ENCODE peak calls at places on chromosome 13, in five cellular contexts. One of them, this sample, is unnamed.
A peak's percentile ranks its signal among the peaks of the same experiment; 100 is the strongest.

GRCh38 chr13:77093735-77094134 is 66.8 kb upstream of the FBXL3 start:
- DNase-seq in heart left ventricle: no peak
- DNase-seq in CD8-positive, alpha-beta T cell: no peak
- DNase-seq in GM23338: no peak
- DNase-seq in neuronal stem cell: no peak
- DNase-seq in this sample: no peak

GRCh38 chr13:43934273-43934672 is 54.6 kb downstream of the LACC1 start:
- DNase-seq in heart left ventricle: no peak
- DNase-seq in CD8-positive, alpha-beta T cell: no peak
- DNase-seq in GM23338: no peak
- DNase-seq in neuronal stem cell: no peak
- DNase-seq in this sample: no peak

GRCh38 chr13:100734194-100734720 is 59.7 kb upstream of the TMTC4 start:
- DNase-seq in heart left ventricle: no peak
- DNase-seq in CD8-positive, alpha-beta T cell: no peak
- DNase-seq in GM23338: no peak
- DNase-seq in neuronal stem cell: no peak
- DNase-seq in this sample: no peak

GRCh38 chr13:30222253-30222652 is 85.1 kb downstream of the KATNAL1 start:
- DNase-seq in heart left ventricle: no peak
- DNase-seq in CD8-positive, alpha-beta T cell: no peak
- DNase-seq in GM23338: no peak
- DNase-seq in neuronal stem cell: no peak
- DNase-seq in this sample: no peak

GRCh38 chr13:99956473-99957349 is 14.9 kb downstream of the ZIC5 start:
- DNase-seq in heart left ventricle: no peak
- DNase-seq in CD8-positive, alpha-beta T cell: no peak
- DNase-seq in GM23338: peak; percentile 60
- DNase-seq in neuronal stem cell: no peak
- DNase-seq in this sample: no peak

GRCh38 chr13:46721054-46721453 is 75.9 kb downstream of the ESD start:
- DNase-seq in heart left ventricle: peak; percentile 45
- DNase-seq in CD8-positive, alpha-beta T cell: peak; percentile 47
- DNase-seq in GM23338: peak; percentile 73
- DNase-seq in neuronal stem cell: peak; percentile 23
- DNase-seq in this sample: peak; percentile 40

GRCh38 chr13:85405316-85405897 is 393.8 kb downstream of the SLITRK6 start:
- DNase-seq in heart left ventricle: no peak
- DNase-seq in CD8-positive, alpha-beta T cell: no peak
- DNase-seq in GM23338: peak; percentile 7
- DNase-seq in neuronal stem cell: no peak
- DNase-seq in this sample: no peak

GRCh38 chr13:51451467-51452390 is 1.1 kb downstream of the INTS6 start:
- DNase-seq in heart left ventricle: peak; percentile 93
- DNase-seq in CD8-positive, alpha-beta T cell: peak; percentile 76
- DNase-seq in GM23338: peak; percentile 92
- DNase-seq in neuronal stem cell: peak; percentile 70
- DNase-seq in this sample: peak; percentile 61

GRCh38 chr13:90105881-90106496 is 1241.5 kb upstream of the MIR17HG start:
- DNase-seq in heart left ventricle: no peak
- DNase-seq in CD8-positive, alpha-beta T cell: no peak
- DNase-seq in GM23338: no peak
- DNase-seq in neuronal stem cell: no peak
- DNase-seq in this sample: no peak

GRCh38 chr13:72839831-72840426 is 58.0 kb downstream of the PIBF1 start:
- DNase-seq in heart left ventricle: no peak
- DNase-seq in CD8-positive, alpha-beta T cell: peak; percentile 36
- DNase-seq in GM23338: peak; percentile 75
- DNase-seq in neuronal stem cell: peak; percentile 11
- DNase-seq in this sample: peak; percentile 59

GRCh38 chr13:91369432-91369831 is 21.9 kb downstream of the MIR17HG start:
- DNase-seq in heart left ventricle: no peak
- DNase-seq in CD8-positive, alpha-beta T cell: no peak
- DNase-seq in GM23338: no peak
- DNase-seq in neuronal stem cell: no peak
- DNase-seq in this sample: no peak

GRCh38 chr13:78137404-78138142 is 218.9 kb upstream of the EDNRB start:
- DNase-seq in heart left ventricle: no peak
- DNase-seq in CD8-positive, alpha-beta T cell: no peak
- DNase-seq in GM23338: peak; percentile 86
- DNase-seq in neuronal stem cell: peak; percentile 65
- DNase-seq in this sample: peak; percentile 53

GRCh38 chr13:30158774-30159445 is 148.4 kb downstream of the KATNAL1 start:
- DNase-seq in heart left ventricle: no peak
- DNase-seq in CD8-positive, alpha-beta T cell: no peak
- DNase-seq in GM23338: no peak
- DNase-seq in neuronal stem cell: no peak
- DNase-seq in this sample: no peak

GRCh38 chr13:81686877-81687276 is 1346.0 kb upstream of the SPRY2 start:
- DNase-seq in heart left ventricle: no peak
- DNase-seq in CD8-positive, alpha-beta T cell: no peak
- DNase-seq in GM23338: no peak
- DNase-seq in neuronal stem cell: no peak
- DNase-seq in this sample: no peak

GRCh38 chr13:77207943-77208342 is 119.0 kb downstream of the MYCBP2 start:
- DNase-seq in heart left ventricle: no peak
- DNase-seq in CD8-positive, alpha-beta T cell: no peak
- DNase-seq in GM23338: peak; percentile 7
- DNase-seq in neuronal stem cell: no peak
- DNase-seq in this sample: no peak

GRCh38 chr13:91347996-91348905 is 764 bp downstream of the MIR17HG start:
- DNase-seq in heart left ventricle: peak; percentile 45
- DNase-seq in CD8-positive, alpha-beta T cell: peak; percentile 64
- DNase-seq in GM23338: no peak
- DNase-seq in neuronal stem cell: peak; percentile 18
- DNase-seq in this sample: peak; percentile 18

GRCh38 chr13:79990048-79990447 is 350.9 kb downstream of the SPRY2 start:
- DNase-seq in heart left ventricle: no peak
- DNase-seq in CD8-positive, alpha-beta T cell: no peak
- DNase-seq in GM23338: no peak
- DNase-seq in neuronal stem cell: no peak
- DNase-seq in this sample: no peak

GRCh38 chr13:66074018-66074615 is 1156.0 kb downstream of the PCDH9 start:
- DNase-seq in heart left ventricle: no peak
- DNase-seq in CD8-positive, alpha-beta T cell: no peak
- DNase-seq in GM23338: no peak
- DNase-seq in neuronal stem cell: no peak
- DNase-seq in this sample: no peak

GRCh38 chr13:105538346-105538745 is 997.1 kb downstream of the EFNB2 start:
- DNase-seq in heart left ventricle: no peak
- DNase-seq in CD8-positive, alpha-beta T cell: no peak
- DNase-seq in GM23338: peak; percentile 41
- DNase-seq in neuronal stem cell: no peak
- DNase-seq in this sample: no peak

GRCh38 chr13:39527961-39528720 is 74.9 kb downstream of the LHFPL6 start:
- DNase-seq in heart left ventricle: no peak
- DNase-seq in CD8-positive, alpha-beta T cell: no peak
- DNase-seq in GM23338: no peak
- DNase-seq in neuronal stem cell: no peak
- DNase-seq in this sample: no peak

GRCh38 chr13:94122300-94122699 is 357.2 kb downstream of the DCT start:
- DNase-seq in heart left ventricle: no peak
- DNase-seq in CD8-positive, alpha-beta T cell: no peak
- DNase-seq in GM23338: no peak
- DNase-seq in neuronal stem cell: no peak
- DNase-seq in this sample: no peak

GRCh38 chr13:104024416-104025170 is 958.4 kb upstream of the SLC10A2 start:
- DNase-seq in heart left ventricle: no peak
- DNase-seq in CD8-positive, alpha-beta T cell: no peak
- DNase-seq in GM23338: no peak
- DNase-seq in neuronal stem cell: no peak
- DNase-seq in this sample: no peak

GRCh38 chr13:43878897-43879322 is 630 bp downstream of the CCDC122 start:
- DNase-seq in heart left ventricle: peak; percentile 85
- DNase-seq in CD8-positive, alpha-beta T cell: peak; percentile 34
- DNase-seq in GM23338: peak; percentile 67
- DNase-seq in neuronal stem cell: no peak
- DNase-seq in this sample: peak; percentile 16

GRCh38 chr13:52447354-52447753 is 3.1 kb downstream of the VPS36 start:
- DNase-seq in heart left ventricle: no peak
- DNase-seq in CD8-positive, alpha-beta T cell: no peak
- DNase-seq in GM23338: no peak
- DNase-seq in neuronal stem cell: no peak
- DNase-seq in this sample: no peak

GRCh38 chr13:30224732-30225131 is 82.6 kb downstream of the KATNAL1 start:
- DNase-seq in heart left ventricle: no peak
- DNase-seq in CD8-positive, alpha-beta T cell: no peak
- DNase-seq in GM23338: no peak
- DNase-seq in neuronal stem cell: no peak
- DNase-seq in this sample: no peak

GRCh38 chr13:20116213-20116612 is 44.6 kb downstream of the GJA3 start:
- DNase-seq in heart left ventricle: no peak
- DNase-seq in CD8-positive, alpha-beta T cell: no peak
- DNase-seq in GM23338: peak; percentile 65
- DNase-seq in neuronal stem cell: no peak
- DNase-seq in this sample: no peak

GRCh38 chr13:20124303-20124702 is 36.5 kb downstream of the GJA3 start:
- DNase-seq in heart left ventricle: no peak
- DNase-seq in CD8-positive, alpha-beta T cell: no peak
- DNase-seq in GM23338: no peak
- DNase-seq in neuronal stem cell: no peak
- DNase-seq in this sample: no peak

GRCh38 chr13:20121154-20121515 is 39.7 kb downstream of the GJA3 start:
- DNase-seq in heart left ventricle: no peak
- DNase-seq in CD8-positive, alpha-beta T cell: no peak
- DNase-seq in GM23338: no peak
- DNase-seq in neuronal stem cell: no peak
- DNase-seq in this sample: peak; percentile 93

GRCh38 chr13:20118268-20119140 is 42.3 kb downstream of the GJA3 start:
- DNase-seq in heart left ventricle: peak; percentile 70
- DNase-seq in CD8-positive, alpha-beta T cell: peak; percentile 47
- DNase-seq in GM23338: peak; percentile 72
- DNase-seq in neuronal stem cell: no peak
- DNase-seq in this sample: peak; percentile 29

DNA sequence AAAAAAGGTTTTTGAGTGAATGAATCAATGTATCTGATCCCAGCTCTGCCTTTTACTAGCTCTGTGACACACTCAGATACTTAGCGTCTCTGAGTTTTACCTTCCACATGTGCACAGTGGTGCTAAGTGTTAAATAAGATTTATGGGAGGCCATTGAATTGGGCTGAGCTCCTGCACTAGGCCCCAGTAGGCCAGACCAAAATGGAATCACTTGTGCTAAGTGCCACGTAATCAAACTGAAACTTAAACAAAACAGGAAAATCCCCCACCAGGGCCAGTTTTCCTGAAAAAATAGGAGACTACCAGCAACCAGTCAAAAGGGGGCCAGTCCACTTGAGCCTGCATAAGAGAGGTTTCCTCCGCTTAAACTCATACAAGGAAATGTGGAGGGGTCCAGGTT is 40.9 kb downstream of the GJA3 start:
- DNase-seq in heart left ventricle: no peak
- DNase-seq in CD8-positive, alpha-beta T cell: no peak
- DNase-seq in GM23338: no peak
- DNase-seq in neuronal stem cell: no peak
- DNase-seq in this sample: no peak
- H3K4me3 ChIP-seq in heart left ventricle: peak overlapping the region; percentile 56
- H3K4me3 ChIP-seq in CD8-positive, alpha-beta T cell: no peak overlapping the region
- H3K4me3 ChIP-seq in GM23338: peak overlapping the region; percentile 78
- H3K4me3 ChIP-seq in neuronal stem cell: peak overlapping the region; percentile 3
- H3K4me3 ChIP-seq in this sample: peak overlapping the region; percentile 51

DNA sequence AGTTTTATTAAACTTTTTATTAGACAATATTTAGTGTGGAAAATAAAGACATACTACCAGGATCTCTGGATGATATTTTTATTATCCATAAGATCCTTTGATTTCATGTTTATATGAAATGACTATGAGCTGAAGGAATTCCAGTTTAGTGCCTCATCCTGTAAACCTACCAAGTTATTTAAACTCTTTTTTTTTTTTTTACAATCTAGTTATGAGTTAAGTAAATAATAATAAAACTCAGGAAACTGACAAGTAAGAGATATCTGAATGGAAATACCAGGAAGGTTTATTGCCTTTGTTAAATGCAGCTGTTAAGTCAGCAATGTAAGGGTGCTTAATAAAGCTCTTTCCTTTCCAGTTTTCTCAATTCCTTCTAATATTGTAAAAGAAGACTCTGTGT is 53.9 kb downstream of the RXFP2 start:
- DNase-seq in heart left ventricle: no peak
- DNase-seq in CD8-positive, alpha-beta T cell: no peak
- DNase-seq in GM23338: no peak
- DNase-seq in neuronal stem cell: no peak
- DNase-seq in this sample: no peak
- H3K4me3 ChIP-seq in heart left ventricle: no peak overlapping the region
- H3K4me3 ChIP-seq in CD8-positive, alpha-beta T cell: no peak overlapping the region
- H3K4me3 ChIP-seq in GM23338: no peak overlapping the region
- H3K4me3 ChIP-seq in neuronal stem cell: no peak overlapping the region
- H3K4me3 ChIP-seq in this sample: no peak overlapping the region

DNA sequence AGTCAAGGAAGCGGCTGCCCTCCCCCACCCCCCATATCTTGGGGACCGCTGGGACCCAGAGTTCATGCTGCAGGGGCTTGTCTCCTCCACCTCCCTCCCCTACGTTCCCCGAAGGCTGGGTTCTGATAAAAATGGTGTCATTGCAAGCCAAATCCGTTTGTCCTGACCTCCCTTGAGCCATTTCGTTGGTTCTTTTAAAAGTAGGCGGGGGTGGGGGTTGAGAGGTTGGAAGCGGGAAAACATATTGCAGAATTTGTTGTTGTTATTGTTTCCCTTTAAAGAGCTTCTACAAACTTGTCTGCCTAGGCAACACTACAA is 710 bp downstream of the CLDN10 start:
- DNase-seq in heart left ventricle: no peak
- DNase-seq in CD8-positive, alpha-beta T cell: no peak
- DNase-seq in GM23338: peak; percentile 46
- DNase-seq in neuronal stem cell: no peak
- DNase-seq in this sample: no peak
- H3K4me3 ChIP-seq in heart left ventricle: no peak overlapping the region
- H3K4me3 ChIP-seq in CD8-positive, alpha-beta T cell: no peak overlapping the region
- H3K4me3 ChIP-seq in GM23338: peak overlapping the region; percentile 90
- H3K4me3 ChIP-seq in neuronal stem cell: no peak overlapping the region
- H3K4me3 ChIP-seq in this sample: no peak overlapping the region

GRCh38 chr13:113443991-113444390 is 9.3 kb downstream of the ADPRHL1 start:
- DNase-seq in heart left ventricle: peak; percentile 11
- DNase-seq in CD8-positive, alpha-beta T cell: no peak
- DNase-seq in GM23338: no peak
- DNase-seq in neuronal stem cell: no peak
- DNase-seq in this sample: no peak
- H3K4me3 ChIP-seq in heart left ventricle: no peak overlapping the region
- H3K4me3 ChIP-seq in CD8-positive, alpha-beta T cell: no peak overlapping the region
- H3K4me3 ChIP-seq in GM23338: no peak overlapping the region
- H3K4me3 ChIP-seq in neuronal stem cell: no peak overlapping the region
- H3K4me3 ChIP-seq in this sample: no peak overlapping the region

GRCh38 chr13:75960538-75960994 is 324.4 kb downstream of the LMO7 start:
- DNase-seq in heart left ventricle: no peak
- DNase-seq in CD8-positive, alpha-beta T cell: no peak
- DNase-seq in GM23338: no peak
- DNase-seq in neuronal stem cell: no peak
- DNase-seq in this sample: no peak
- H3K4me3 ChIP-seq in heart left ventricle: no peak overlapping the region
- H3K4me3 ChIP-seq in CD8-positive, alpha-beta T cell: no peak overlapping the region
- H3K4me3 ChIP-seq in GM23338: no peak overlapping the region
- H3K4me3 ChIP-seq in neuronal stem cell: no peak overlapping the region
- H3K4me3 ChIP-seq in this sample: no peak overlapping the region